ENCODE peak calls at places on chromosomes 6 and 20, in four cellular contexts. B is GM12878, F is K562, J is HepG2. V is an unnamed sample.

GRCh38 chr20:17680128-17680835 is 1.8 kb downstream of the RRBP1 start:
- DNase-seq in B (no peak), F (no peak), J (peak), V (peak)

GRCh38 chr6:75386050-75386770 is 101.6 kb upstream of the TMEM30A start:
- DNase-seq in B (no peak), F (no peak), J (no peak), V (no peak)

GRCh38 chr20:53984354-53984753 is 86.0 kb downstream of the BCAS1 start:
- DNase-seq in B (no peak), F (no peak), J (no peak), V (no peak)

GRCh38 chr20:33554914-33555420 is 65.1 kb downstream of the CBFA2T2 start:
- DNase-seq in B (peak), F (no peak), J (peak), V (peak)

GRCh38 chr6:106790146-106790770 is 160.9 kb downstream of the QRSL1 start:
- DNase-seq in B (no peak), F (no peak), J (peak), V (no peak)

GRCh38 chr20:61803903-61804804 is 261.5 kb downstream of the TAF4 start:
- DNase-seq in B (peak), F (no peak), J (no peak), V (no peak)

GRCh38 chr6:84156306-84156705 is 71.1 kb downstream of the CEP162 start:
- DNase-seq in B (no peak), F (no peak), J (no peak), V (no peak)

GRCh38 chr20:62350629-62351422 is 16.3 kb downstream of the LAMA5 start:
- DNase-seq in B (no peak), F (no peak), J (no peak), V (no peak)

GRCh38 chr6:80872951-80873308 is 766.5 kb downstream of the BCKDHB start:
- DNase-seq in B (no peak), F (no peak), J (no peak), V (no peak)

GRCh38 chr6:158316022-158316421 is 3.8 kb downstream of the TULP4 start:
- DNase-seq in B (no peak), F (no peak), J (no peak), V (peak)

GRCh38 chr6:54053893-54054391 is 57.3 kb upstream of the MLIP start:
- DNase-seq in B (no peak), F (no peak), J (no peak), V (peak)
- TF ChIP-seq MYC in B (no peak), F (no peak), J (no peak), V (no peak)

DNA sequence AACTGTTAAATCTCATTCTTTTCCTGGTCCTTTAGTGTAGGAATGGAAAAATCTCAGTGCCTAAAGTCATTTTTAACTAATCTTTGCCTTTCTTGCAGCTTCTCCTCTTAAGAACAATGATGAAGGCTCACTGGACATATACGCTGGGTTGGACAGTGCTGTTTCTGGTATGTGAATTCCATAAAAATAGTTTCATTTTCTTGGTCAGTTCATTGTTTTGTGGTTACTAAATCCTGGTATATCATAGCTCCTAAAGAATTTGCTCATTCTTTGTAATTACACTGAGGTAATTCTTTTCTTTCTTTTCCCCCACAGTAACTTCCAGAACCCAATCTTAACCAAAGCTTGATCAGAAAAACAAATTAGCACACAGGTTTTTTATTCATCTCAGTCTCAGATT is 23.4 kb downstream of the CASP8AP2 start:
- DNase-seq in B (no peak), F (no peak), J (no peak), V (no peak)
- TF ChIP-seq MAX in B (no peak), F (no peak), J (no peak), V (no peak)

GRCh38 chr20:35196313-35196712 is 24.4 kb downstream of the PROCR start:
- DNase-seq in B (no peak), F (no peak), J (no peak), V (no peak)

GRCh38 chr20:35190556-35190955 is 18.7 kb downstream of the PROCR start:
- DNase-seq in B (no peak), F (no peak), J (no peak), V (no peak)

GRCh38 chr20:35191419-35191818 is 19.5 kb downstream of the PROCR start:
- DNase-seq in B (no peak), F (no peak), J (no peak), V (no peak)

GRCh38 chr20:35187584-35188190 is 15.8 kb downstream of the PROCR start:
- DNase-seq in B (no peak), F (no peak), J (no peak), V (no peak)

DNA sequence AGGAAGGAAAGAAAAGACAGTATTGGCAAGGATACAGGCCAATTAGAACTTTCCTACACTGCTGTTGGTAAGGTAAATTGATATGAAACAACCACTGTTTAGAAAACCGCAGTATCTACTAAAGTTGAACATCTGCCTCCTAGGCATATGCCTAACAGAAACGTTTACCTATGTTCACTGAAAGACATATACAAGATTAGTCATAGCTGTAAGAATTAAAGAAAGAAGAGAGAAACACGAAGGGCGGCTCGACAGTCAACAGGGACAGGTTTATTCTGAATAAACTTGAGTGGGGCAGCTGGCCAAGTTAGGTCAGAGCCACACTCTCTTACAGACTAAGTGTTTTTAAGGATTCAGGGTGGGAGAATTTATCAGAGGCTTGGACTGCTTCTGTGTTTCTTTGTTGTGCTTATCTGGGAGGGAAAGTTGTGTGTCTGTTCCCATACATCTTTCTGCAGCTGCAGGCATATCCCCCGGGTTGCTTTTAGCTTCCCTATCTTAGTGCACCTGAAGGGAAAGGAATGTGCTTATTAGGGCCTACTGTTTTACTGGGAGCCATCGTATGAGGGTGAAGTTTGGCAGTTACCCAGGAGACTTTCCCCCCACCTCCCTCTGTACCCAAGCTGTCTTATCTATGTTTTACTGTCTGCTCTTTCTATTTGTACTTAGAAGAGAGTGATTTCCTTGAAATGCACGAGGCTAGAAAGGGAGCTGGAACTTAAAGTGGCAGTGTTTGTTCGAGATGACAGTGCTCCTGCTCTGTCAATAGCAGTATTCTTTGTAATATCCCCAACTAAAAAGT is 20.4 kb downstream of the PROCR start:
- DNase-seq in B (no peak), F (no peak), J (no peak), V (peak)
- TF ChIP-seq POLR2AphosphoS5 in B (no peak), F (peak), J (no peak), V (no peak)

DNA sequence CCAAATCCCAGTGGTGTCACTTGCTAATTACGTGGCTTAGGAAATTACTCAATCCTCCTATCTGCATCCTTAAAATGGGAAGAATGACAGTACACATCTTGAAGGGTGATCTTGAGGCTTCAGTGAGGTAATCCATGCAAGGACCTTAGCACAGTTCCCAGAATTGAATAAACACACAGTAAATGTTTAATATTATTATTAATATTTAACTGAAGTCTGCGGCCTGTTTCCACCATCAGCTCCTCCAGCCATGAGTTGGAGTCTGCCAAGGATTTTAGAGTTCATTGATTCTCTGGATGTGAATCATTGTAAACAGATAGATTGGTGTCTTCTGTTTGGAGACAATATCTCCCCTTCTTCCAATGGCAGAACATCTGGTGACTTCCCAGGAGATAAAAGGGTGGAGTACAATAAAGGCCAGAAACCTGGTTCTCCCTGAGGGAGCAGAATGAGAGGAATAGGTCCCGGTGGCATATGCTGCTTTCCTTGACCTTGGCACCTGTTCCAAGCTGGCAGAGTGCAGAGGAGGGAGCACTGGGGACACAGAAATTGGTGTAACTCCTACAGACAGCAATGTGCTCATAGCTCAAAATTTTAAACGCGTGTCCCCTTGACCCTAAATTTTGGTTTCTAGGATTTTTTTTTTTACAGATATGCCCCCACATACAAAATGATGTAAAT is 25.4 kb downstream of the UNC5CL start:
- DNase-seq in B (no peak), F (no peak), J (no peak), V (no peak)
- TF ChIP-seq MYC in B (no peak), F (no peak), J (no peak), V (no peak)